ENCODE peak calls at places on chromosome 3, in nine cellular contexts. P, K, W, Q, D, N, I, U and H are unnamed samples. For H3K36me3 and H3K4me1, the result is how much of the 10 kb centered on the place peaks cover.

GRCh38 chr3:27025718-27026117 is 343.5 kb downstream of the NEK10 start:
- DNase-seq in U (no peak), P (no peak), N (no peak), Q (no peak), K (no peak), D (no peak), W (no peak), I (no peak), H (no peak)

GRCh38 chr3:66629431-66630368 is 128.9 kb upstream of the LRIG1 start:
- DNase-seq in W (no peak), I (no peak), U (no peak), P (no peak), D (no peak), K (no peak), N (no peak), Q (no peak), H (no peak)

GRCh38 chr3:154464440-154465148 is 34.6 kb upstream of the GPR149 start:
- DNase-seq in P (no peak), U (no peak), N (no peak), K (no peak), W (no peak), I (no peak), D (no peak), Q (no peak), H (no peak)

GRCh38 chr3:143352850-143353550 is 233.4 kb downstream of the CHST2 start:
- DNase-seq in P (no peak), U (no peak), I (no peak), Q (no peak), N (no peak), W (no peak), D (no peak), K (no peak), H (no peak)

GRCh38 chr3:157257101-157257500 is 97.2 kb upstream of the CCNL1 start:
- DNase-seq in U (no peak), P (no peak), D (no peak), Q (no peak), N (no peak), W (no peak), K (no peak), I (no peak), H (no peak)

GRCh38 chr3:55406666-55407425 is 80.3 kb downstream of the WNT5A start:
- DNase-seq in Q (no peak), N (no peak), D (no peak), P (no peak), I (no peak), U (no peak), W (no peak), K (no peak), H (no peak)

GRCh38 chr3:50612973-50613851 is 1.6 kb upstream of the CISH start:
- DNase-seq in W (no peak), I (no peak), U (no peak), N (no peak), D (no peak), K (no peak), P (no peak), Q (no peak), H (peak)

GRCh38 chr3:131216801-131217200 is 164.8 kb upstream of the NUDT16 start:
- DNase-seq in N (peak), D (peak), P (no peak), K (no peak), U (peak), Q (no peak), I (no peak), W (no peak), H (peak)

GRCh38 chr3:189322339-189322738 is 150.6 kb downstream of the TPRG1 start:
- DNase-seq in U (no peak), P (no peak), W (no peak), I (no peak), D (no peak), K (no peak), Q (no peak), N (no peak), H (no peak)

GRCh38 chr3:134080761-134081160 is 51.0 kb upstream of the SLCO2A1 start:
- DNase-seq in Q (peak), W (no peak), P (no peak), I (no peak), N (no peak), K (no peak), U (no peak), D (no peak), H (no peak)

GRCh38 chr3:29597376-29598008 is 316.6 kb downstream of the RBMS3 start:
- DNase-seq in N (no peak), W (no peak), U (no peak), K (no peak), P (no peak), I (no peak), D (no peak), Q (no peak), H (no peak)

GRCh38 chr3:169966086-169966950 is at the start of gene SEC62:
- DNase-seq in P (peak), W (peak), K (peak), Q (peak), I (peak), D (peak), U (peak), N (peak), H (peak)

GRCh38 chr3:77071364-77071763 is 31.5 kb downstream of the ROBO2 start:
- DNase-seq in N (no peak), Q (no peak), I (no peak), U (no peak), K (no peak), P (no peak), D (no peak), W (no peak), H (no peak)

GRCh38 chr3:124272611-124273151 is 280.8 kb upstream of the ROPN1 start:
- DNase-seq in W (no peak), D (no peak), K (no peak), Q (no peak), I (no peak), U (no peak), P (no peak), N (no peak), H (no peak)

GRCh38 chr3:64352596-64352989 is 127.3 kb upstream of the PRICKLE2 start:
- DNase-seq in Q (no peak), U (no peak), I (no peak), P (no peak), K (no peak), W (no peak), N (no peak), D (no peak), H (no peak)

GRCh38 chr3:136444581-136444980 is 194.4 kb downstream of the PCCB start:
- DNase-seq in D (no peak), P (no peak), K (no peak), U (no peak), N (no peak), Q (no peak), I (no peak), W (no peak), H (no peak)

GRCh38 chr3:8345396-8345795 is 156.2 kb upstream of the LMCD1 start:
- DNase-seq in N (no peak), U (no peak), D (no peak), P (no peak), W (no peak), I (no peak), Q (no peak), K (no peak), H (no peak)

GRCh38 chr3:13017361-13018038 is 55.7 kb downstream of the IQSEC1 start:
- DNase-seq in U (no peak), W (no peak), I (no peak), P (peak), K (peak), D (no peak), Q (no peak), N (no peak), H (no peak)

GRCh38 chr3:170809021-170809974 is 60.7 kb downstream of the RPL22L1 start:
- DNase-seq in K (no peak), I (peak), D (peak), U (no peak), W (no peak), Q (no peak), N (peak), P (no peak), H (peak)

GRCh38 chr3:171175840-171176239 is 149.3 kb upstream of the SLC2A2 start:
- DNase-seq in U (no peak), I (no peak), Q (no peak), N (no peak), D (no peak), P (no peak), K (no peak), W (no peak), H (no peak)

GRCh38 chr3:82222401-82222800 is 461.0 kb upstream of the GBE1 start:
- DNase-seq in U (no peak), D (no peak), Q (no peak), P (no peak), I (no peak), W (no peak), N (no peak), K (no peak), H (no peak)
- H3K36me3 ChIP-seq in U (under half), D (under half), Q (under half), P (under half), I (under half), W (under half), N (under half), K (under half), H (under half)

DNA sequence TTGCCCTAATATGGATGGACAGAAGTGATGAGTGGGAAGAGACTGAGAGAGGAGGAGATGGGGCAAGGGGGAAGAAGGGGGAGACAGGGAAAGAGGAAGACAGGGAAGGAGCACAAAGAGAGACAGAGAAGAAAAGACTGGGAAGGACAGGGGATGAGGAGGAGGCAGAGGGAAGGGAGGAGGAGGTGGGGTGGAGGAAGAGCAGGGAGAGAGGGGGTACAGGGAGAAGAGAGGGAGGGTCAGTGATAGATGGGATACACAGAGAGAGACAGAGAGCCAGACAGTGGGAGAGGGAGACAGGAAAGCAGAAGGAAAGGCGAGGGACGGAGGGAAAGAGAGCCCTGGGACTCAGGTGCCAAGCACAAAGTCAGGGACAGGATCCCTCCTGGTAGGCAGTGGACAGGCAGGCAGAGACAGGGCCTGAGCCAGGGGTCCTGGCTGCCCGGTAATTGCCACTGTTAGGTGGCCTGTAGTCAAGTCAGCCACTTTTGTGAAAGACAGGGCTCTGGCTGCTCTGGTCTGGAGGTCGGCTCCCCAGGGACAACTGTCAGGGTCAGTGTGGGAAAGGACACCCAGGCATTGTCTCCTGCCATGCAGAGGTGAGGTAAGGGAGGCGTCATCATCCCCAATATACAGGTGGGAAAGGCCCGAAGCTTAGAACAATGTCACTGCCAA is 9.8 kb downstream of the VILL start:
- DNase-seq in P (peak), U (peak), I (no peak), K (peak), W (no peak), N (no peak), D (no peak), Q (no peak), H (peak)
- TF ChIP-seq EP300 in P (no peak), U (no peak), I (no peak), K (no peak), W (no peak), N (no peak), D (no peak), Q (no peak), H (no peak)

GRCh38 chr3:47705391-47705790 is 76.3 kb downstream of the SMARCC1 start:
- DNase-seq in N (no peak), K (no peak), W (no peak), I (no peak), P (no peak), Q (no peak), U (no peak), D (no peak), H (no peak)
- H3K4me1 ChIP-seq in N (under half), K (under half), W (under half), I (under half), P (under half), Q (under half), U (under half), D (under half), H (under half)

DNA sequence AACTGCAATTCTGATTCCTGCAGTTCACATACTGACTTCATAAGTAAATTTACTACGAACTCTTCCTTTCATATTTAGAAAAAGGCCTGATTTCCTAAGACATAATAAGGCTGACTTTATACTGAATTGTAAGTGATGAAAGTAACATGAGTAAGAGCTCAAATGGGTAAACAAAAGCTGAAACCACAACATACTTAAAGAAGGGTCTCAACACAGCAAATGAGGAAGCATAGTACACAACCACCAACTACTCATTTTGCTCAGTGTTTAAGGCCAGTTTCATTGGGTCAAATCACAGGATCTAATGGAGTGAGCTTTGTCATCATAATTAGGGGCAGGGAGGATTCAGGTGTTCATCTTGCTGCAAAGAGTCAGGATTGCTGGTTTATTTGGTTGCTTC is 81.4 kb downstream of the SETD2 start:
- DNase-seq in N (no peak), I (no peak), D (no peak), P (no peak), U (no peak), W (no peak), Q (no peak), K (no peak), H (no peak)
- H3K36me3 ChIP-seq in N (under half), I (half or more), D (half or more), P (under half), U (half or more), W (half or more), Q (under half), K (half or more), H (under half)

GRCh38 chr3:146625117-146625775 is 20.1 kb upstream of the PLSCR5 start:
- DNase-seq in Q (no peak), P (no peak), W (no peak), K (no peak), N (no peak), I (no peak), D (no peak), U (no peak), H (no peak)
- TF ChIP-seq EP300 in Q (no peak), P (no peak), W (no peak), K (no peak), N (no peak), I (no peak), D (no peak), U (no peak), H (no peak)

DNA sequence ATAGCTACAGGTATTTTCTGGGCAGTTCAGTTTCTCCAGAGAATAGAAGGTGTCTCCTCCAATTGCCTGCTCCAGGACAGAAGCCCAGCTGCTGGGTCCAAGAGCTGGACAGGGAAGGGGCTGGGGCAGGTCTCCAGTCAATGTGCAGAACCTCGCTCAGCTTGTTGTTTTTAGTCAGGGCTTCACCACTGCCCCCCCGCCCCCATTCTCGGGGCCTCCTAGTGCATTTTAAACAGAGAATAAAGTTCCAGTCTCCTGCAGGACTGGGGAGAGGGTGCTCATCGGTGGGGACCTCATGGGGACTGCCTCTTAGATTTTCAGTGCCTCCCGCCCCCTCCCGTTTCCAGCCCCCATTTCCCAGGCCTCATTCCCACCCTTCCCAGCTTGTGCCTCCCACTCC is 216.6 kb downstream of the XXYLT1 start:
- DNase-seq in Q (no peak), U (no peak), N (no peak), W (no peak), K (peak), I (no peak), P (peak), D (no peak), H (peak)
- H3K4me1 ChIP-seq in Q (under half), U (under half), N (under half), W (under half), K (under half), I (under half), P (under half), D (under half), H (under half)

GRCh38 chr3:32883817-32884216 is 66.0 kb downstream of the TRIM71 start:
- DNase-seq in Q (no peak), U (no peak), I (no peak), D (no peak), N (no peak), K (no peak), P (no peak), W (no peak), H (no peak)
- H3K36me3 ChIP-seq in Q (under half), U (under half), I (under half), D (under half), N (half or more), K (under half), P (under half), W (under half), H (under half)

DNA sequence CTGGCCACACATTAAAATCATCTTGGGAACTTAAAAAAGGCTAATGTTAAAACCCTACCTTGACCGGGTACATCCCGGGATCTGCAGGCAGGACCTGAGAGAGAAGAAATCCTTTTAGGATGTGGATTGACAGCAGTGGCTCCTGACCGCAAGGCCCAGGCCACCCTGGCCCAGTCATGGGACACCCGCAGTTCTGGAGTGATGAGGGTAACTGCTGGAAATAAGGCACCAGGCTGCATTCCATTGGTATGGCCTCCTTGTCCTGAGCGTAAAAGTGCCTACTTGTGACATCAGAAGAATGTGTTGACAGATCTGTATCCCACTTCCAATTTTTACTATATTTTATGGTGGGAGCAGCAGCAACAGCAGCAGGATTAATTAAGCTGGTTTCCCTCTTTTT is 63.4 kb upstream of the GSK3B start:
- DNase-seq in Q (no peak), K (no peak), W (no peak), U (no peak), D (no peak), P (no peak), I (no peak), N (no peak), H (no peak)
- TF ChIP-seq EP300 in Q (no peak), K (no peak), W (no peak), U (no peak), D (no peak), P (no peak), I (no peak), N (no peak), H (no peak)

GRCh38 chr3:36709826-36710365 is 54.5 kb downstream of the DCLK3 start:
- DNase-seq in N (no peak), U (no peak), I (no peak), D (no peak), K (no peak), W (no peak), Q (peak), P (no peak), H (no peak)
- H3K4me1 ChIP-seq in N (under half), U (under half), I (under half), D (under half), K (under half), W (under half), Q (under half), P (under half), H (under half)

GRCh38 chr3:186251948-186252619 is 110.0 kb downstream of the DGKG start:
- DNase-seq in W (no peak), Q (no peak), U (no peak), N (no peak), D (no peak), P (no peak), K (no peak), I (peak), H (no peak)
- H3K36me3 ChIP-seq in W (under half), Q (half or more), U (under half), N (under half), D (under half), P (under half), K (under half), I (under half), H (under half)